ENCODE peak calls at places on chromosome 22, in nine cellular contexts. One of them, this sample, is unnamed.

GRCh38 chr22:45889093-45889538 is 87.8 kb downstream of the WNT7B start:
- DNase-seq in naive thymus-derived CD4-positive, alpha-beta T cell: no peak
- DNase-seq in CD4-positive, CD25-positive, alpha-beta regulatory T cell: no peak
- DNase-seq in dorsolateral prefrontal cortex: no peak
- DNase-seq in colonic mucosa: no peak
- DNase-seq in brain microvascular endothelial cell: no peak
- DNase-seq in lower lobe of right lung: no peak
- DNase-seq in CD8-positive, alpha-beta memory T cell: no peak
- DNase-seq in upper lobe of right lung: peak
- DNase-seq in this sample: no peak

GRCh38 chr22:35380013-35380412 is 883 bp upstream of the HMOX1 start:
- DNase-seq in upper lobe of right lung: no peak
- DNase-seq in brain microvascular endothelial cell: no peak
- DNase-seq in CD4-positive, CD25-positive, alpha-beta regulatory T cell: no peak
- DNase-seq in dorsolateral prefrontal cortex: no peak
- DNase-seq in CD8-positive, alpha-beta memory T cell: no peak
- DNase-seq in lower lobe of right lung: no peak
- DNase-seq in colonic mucosa: peak
- DNase-seq in naive thymus-derived CD4-positive, alpha-beta T cell: no peak
- DNase-seq in this sample: peak

GRCh38 chr22:49136816-49137180 is 690.9 kb downstream of the BRD1 start:
- DNase-seq in dorsolateral prefrontal cortex: no peak
- DNase-seq in CD4-positive, CD25-positive, alpha-beta regulatory T cell: no peak
- DNase-seq in upper lobe of right lung: no peak
- DNase-seq in naive thymus-derived CD4-positive, alpha-beta T cell: no peak
- DNase-seq in lower lobe of right lung: no peak
- DNase-seq in brain microvascular endothelial cell: no peak
- DNase-seq in colonic mucosa: no peak
- DNase-seq in CD8-positive, alpha-beta memory T cell: no peak
- DNase-seq in this sample: no peak

GRCh38 chr22:20940178-20940790 is 23.1 kb downstream of the CRKL start:
- DNase-seq in naive thymus-derived CD4-positive, alpha-beta T cell: no peak
- DNase-seq in upper lobe of right lung: no peak
- DNase-seq in CD4-positive, CD25-positive, alpha-beta regulatory T cell: no peak
- DNase-seq in brain microvascular endothelial cell: no peak
- DNase-seq in lower lobe of right lung: no peak
- DNase-seq in colonic mucosa: no peak
- DNase-seq in dorsolateral prefrontal cortex: no peak
- DNase-seq in CD8-positive, alpha-beta memory T cell: no peak
- DNase-seq in this sample: peak

GRCh38 chr22:31800065-31800464 is 46.2 kb downstream of the DEPDC5 start:
- DNase-seq in lower lobe of right lung: no peak
- DNase-seq in naive thymus-derived CD4-positive, alpha-beta T cell: no peak
- DNase-seq in CD4-positive, CD25-positive, alpha-beta regulatory T cell: no peak
- DNase-seq in colonic mucosa: no peak
- DNase-seq in brain microvascular endothelial cell: no peak
- DNase-seq in CD8-positive, alpha-beta memory T cell: no peak
- DNase-seq in upper lobe of right lung: no peak
- DNase-seq in dorsolateral prefrontal cortex: no peak
- DNase-seq in this sample: no peak

GRCh38 chr22:44676441-44677298 is 25.3 kb upstream of the PRR5 start:
- DNase-seq in dorsolateral prefrontal cortex: no peak
- DNase-seq in CD4-positive, CD25-positive, alpha-beta regulatory T cell: no peak
- DNase-seq in lower lobe of right lung: no peak
- DNase-seq in naive thymus-derived CD4-positive, alpha-beta T cell: no peak
- DNase-seq in upper lobe of right lung: no peak
- DNase-seq in brain microvascular endothelial cell: no peak
- DNase-seq in CD8-positive, alpha-beta memory T cell: no peak
- DNase-seq in colonic mucosa: peak
- DNase-seq in this sample: peak

GRCh38 chr22:25494774-25495173 is 69.7 kb upstream of the GRK3 start:
- DNase-seq in upper lobe of right lung: no peak
- DNase-seq in colonic mucosa: no peak
- DNase-seq in naive thymus-derived CD4-positive, alpha-beta T cell: no peak
- DNase-seq in lower lobe of right lung: no peak
- DNase-seq in dorsolateral prefrontal cortex: no peak
- DNase-seq in CD4-positive, CD25-positive, alpha-beta regulatory T cell: no peak
- DNase-seq in CD8-positive, alpha-beta memory T cell: no peak
- DNase-seq in brain microvascular endothelial cell: no peak
- DNase-seq in this sample: no peak

GRCh38 chr22:38823076-38823475 is 20.8 kb downstream of the NPTXR start:
- DNase-seq in CD8-positive, alpha-beta memory T cell: no peak
- DNase-seq in colonic mucosa: no peak
- DNase-seq in upper lobe of right lung: no peak
- DNase-seq in lower lobe of right lung: no peak
- DNase-seq in brain microvascular endothelial cell: no peak
- DNase-seq in naive thymus-derived CD4-positive, alpha-beta T cell: no peak
- DNase-seq in dorsolateral prefrontal cortex: no peak
- DNase-seq in CD4-positive, CD25-positive, alpha-beta regulatory T cell: no peak
- DNase-seq in this sample: no peak

GRCh38 chr22:29690481-29690880 is 29.3 kb upstream of the CABP7 start:
- DNase-seq in upper lobe of right lung: no peak
- DNase-seq in colonic mucosa: no peak
- DNase-seq in lower lobe of right lung: no peak
- DNase-seq in CD4-positive, CD25-positive, alpha-beta regulatory T cell: no peak
- DNase-seq in naive thymus-derived CD4-positive, alpha-beta T cell: no peak
- DNase-seq in brain microvascular endothelial cell: no peak
- DNase-seq in dorsolateral prefrontal cortex: no peak
- DNase-seq in CD8-positive, alpha-beta memory T cell: no peak
- DNase-seq in this sample: peak

GRCh38 chr22:24482586-24482985 is 12.5 kb upstream of the UPB1 start:
- DNase-seq in dorsolateral prefrontal cortex: no peak
- DNase-seq in CD8-positive, alpha-beta memory T cell: no peak
- DNase-seq in naive thymus-derived CD4-positive, alpha-beta T cell: no peak
- DNase-seq in lower lobe of right lung: no peak
- DNase-seq in brain microvascular endothelial cell: no peak
- DNase-seq in upper lobe of right lung: no peak
- DNase-seq in colonic mucosa: no peak
- DNase-seq in CD4-positive, CD25-positive, alpha-beta regulatory T cell: no peak
- DNase-seq in this sample: peak

GRCh38 chr22:46537221-46537945 is at the start of gene CELSR1:
- DNase-seq in dorsolateral prefrontal cortex: no peak
- DNase-seq in colonic mucosa: peak
- DNase-seq in CD8-positive, alpha-beta memory T cell: no peak
- DNase-seq in naive thymus-derived CD4-positive, alpha-beta T cell: no peak
- DNase-seq in CD4-positive, CD25-positive, alpha-beta regulatory T cell: no peak
- DNase-seq in lower lobe of right lung: peak
- DNase-seq in brain microvascular endothelial cell: no peak
- DNase-seq in upper lobe of right lung: peak
- DNase-seq in this sample: peak

GRCh38 chr22:31447337-31447736 is 42.3 kb downstream of the EIF4ENIF1 start:
- DNase-seq in naive thymus-derived CD4-positive, alpha-beta T cell: no peak
- DNase-seq in upper lobe of right lung: no peak
- DNase-seq in colonic mucosa: no peak
- DNase-seq in dorsolateral prefrontal cortex: no peak
- DNase-seq in CD8-positive, alpha-beta memory T cell: no peak
- DNase-seq in brain microvascular endothelial cell: no peak
- DNase-seq in lower lobe of right lung: no peak
- DNase-seq in CD4-positive, CD25-positive, alpha-beta regulatory T cell: no peak
- DNase-seq in this sample: peak

GRCh38 chr22:35177811-35178210 is 79.5 kb upstream of the HMGXB4 start:
- DNase-seq in colonic mucosa: no peak
- DNase-seq in CD4-positive, CD25-positive, alpha-beta regulatory T cell: no peak
- DNase-seq in CD8-positive, alpha-beta memory T cell: no peak
- DNase-seq in brain microvascular endothelial cell: no peak
- DNase-seq in dorsolateral prefrontal cortex: peak
- DNase-seq in naive thymus-derived CD4-positive, alpha-beta T cell: no peak
- DNase-seq in upper lobe of right lung: no peak
- DNase-seq in lower lobe of right lung: no peak
- DNase-seq in this sample: no peak

GRCh38 chr22:35446365-35446764 is 46.4 kb downstream of the MCM5 start:
- DNase-seq in CD8-positive, alpha-beta memory T cell: no peak
- DNase-seq in CD4-positive, CD25-positive, alpha-beta regulatory T cell: no peak
- DNase-seq in upper lobe of right lung: no peak
- DNase-seq in dorsolateral prefrontal cortex: no peak
- DNase-seq in naive thymus-derived CD4-positive, alpha-beta T cell: no peak
- DNase-seq in brain microvascular endothelial cell: peak
- DNase-seq in lower lobe of right lung: no peak
- DNase-seq in colonic mucosa: no peak
- DNase-seq in this sample: peak

GRCh38 chr22:49119551-49119952 is 708.1 kb downstream of the BRD1 start:
- DNase-seq in lower lobe of right lung: no peak
- DNase-seq in CD4-positive, CD25-positive, alpha-beta regulatory T cell: no peak
- DNase-seq in dorsolateral prefrontal cortex: no peak
- DNase-seq in colonic mucosa: no peak
- DNase-seq in upper lobe of right lung: no peak
- DNase-seq in brain microvascular endothelial cell: no peak
- DNase-seq in naive thymus-derived CD4-positive, alpha-beta T cell: no peak
- DNase-seq in CD8-positive, alpha-beta memory T cell: no peak
- DNase-seq in this sample: no peak

GRCh38 chr22:42693055-42693762 is 27.5 kb downstream of the A4GALT start:
- DNase-seq in CD4-positive, CD25-positive, alpha-beta regulatory T cell: no peak
- DNase-seq in CD8-positive, alpha-beta memory T cell: no peak
- DNase-seq in brain microvascular endothelial cell: no peak
- DNase-seq in naive thymus-derived CD4-positive, alpha-beta T cell: no peak
- DNase-seq in upper lobe of right lung: no peak
- DNase-seq in lower lobe of right lung: no peak
- DNase-seq in dorsolateral prefrontal cortex: no peak
- DNase-seq in colonic mucosa: no peak
- DNase-seq in this sample: no peak
- H3K4me3 ChIP-seq in CD4-positive, CD25-positive, alpha-beta regulatory T cell: no peak
- H3K4me3 ChIP-seq in CD8-positive, alpha-beta memory T cell: no peak
- H3K4me3 ChIP-seq in brain microvascular endothelial cell: no peak
- H3K4me3 ChIP-seq in naive thymus-derived CD4-positive, alpha-beta T cell: no peak
- H3K4me3 ChIP-seq in upper lobe of right lung: no peak
- H3K4me3 ChIP-seq in lower lobe of right lung: no peak
- H3K4me3 ChIP-seq in dorsolateral prefrontal cortex: no peak
- H3K4me3 ChIP-seq in colonic mucosa: no peak
- H3K4me3 ChIP-seq in this sample: no peak

DNA sequence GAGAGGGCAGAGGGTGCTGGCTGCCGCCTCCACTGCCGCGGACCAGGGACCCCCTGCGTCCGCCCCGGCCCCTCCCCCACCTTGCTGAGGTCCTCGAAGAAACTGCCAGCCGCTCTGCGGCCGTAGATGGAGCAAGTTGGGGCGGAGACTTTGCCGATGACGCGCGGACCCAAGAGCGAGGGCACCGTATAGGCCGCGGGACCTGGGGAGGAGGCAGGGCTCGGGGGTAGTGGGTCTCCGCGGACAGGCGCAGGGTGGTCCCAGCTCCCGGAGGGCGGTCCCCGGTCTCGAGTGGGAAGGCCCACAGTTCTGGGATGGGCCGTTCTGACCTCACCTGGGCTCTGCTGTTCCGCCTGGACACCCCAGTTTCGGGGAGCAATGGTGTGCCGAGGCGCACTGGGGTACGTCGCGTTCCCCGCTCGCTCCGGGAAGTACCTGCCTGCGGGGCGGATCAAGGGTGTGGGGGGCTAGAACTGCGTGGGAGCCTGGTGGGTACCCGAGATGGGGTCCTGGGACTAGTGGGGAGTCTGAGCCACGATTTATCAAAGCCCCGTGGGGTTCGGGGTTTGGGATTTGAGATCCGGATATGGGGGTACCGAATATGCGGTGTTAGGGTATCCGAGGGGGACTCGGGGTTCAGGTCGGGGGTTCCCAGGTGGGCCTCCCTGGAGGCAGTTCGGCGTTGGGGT is 1.2 kb upstream of the TYMP start:
- DNase-seq in CD4-positive, CD25-positive, alpha-beta regulatory T cell: peak
- DNase-seq in colonic mucosa: peak
- DNase-seq in upper lobe of right lung: peak
- DNase-seq in CD8-positive, alpha-beta memory T cell: peak
- DNase-seq in lower lobe of right lung: peak
- DNase-seq in naive thymus-derived CD4-positive, alpha-beta T cell: peak
- DNase-seq in brain microvascular endothelial cell: peak
- DNase-seq in dorsolateral prefrontal cortex: peak
- DNase-seq in this sample: peak
- H3K4me3 ChIP-seq in CD4-positive, CD25-positive, alpha-beta regulatory T cell: peak
- H3K4me3 ChIP-seq in colonic mucosa: peak
- H3K4me3 ChIP-seq in upper lobe of right lung: peak
- H3K4me3 ChIP-seq in CD8-positive, alpha-beta memory T cell: peak
- H3K4me3 ChIP-seq in lower lobe of right lung: peak
- H3K4me3 ChIP-seq in naive thymus-derived CD4-positive, alpha-beta T cell: peak
- H3K4me3 ChIP-seq in brain microvascular endothelial cell: peak
- H3K4me3 ChIP-seq in dorsolateral prefrontal cortex: peak
- H3K4me3 ChIP-seq in this sample: peak

DNA sequence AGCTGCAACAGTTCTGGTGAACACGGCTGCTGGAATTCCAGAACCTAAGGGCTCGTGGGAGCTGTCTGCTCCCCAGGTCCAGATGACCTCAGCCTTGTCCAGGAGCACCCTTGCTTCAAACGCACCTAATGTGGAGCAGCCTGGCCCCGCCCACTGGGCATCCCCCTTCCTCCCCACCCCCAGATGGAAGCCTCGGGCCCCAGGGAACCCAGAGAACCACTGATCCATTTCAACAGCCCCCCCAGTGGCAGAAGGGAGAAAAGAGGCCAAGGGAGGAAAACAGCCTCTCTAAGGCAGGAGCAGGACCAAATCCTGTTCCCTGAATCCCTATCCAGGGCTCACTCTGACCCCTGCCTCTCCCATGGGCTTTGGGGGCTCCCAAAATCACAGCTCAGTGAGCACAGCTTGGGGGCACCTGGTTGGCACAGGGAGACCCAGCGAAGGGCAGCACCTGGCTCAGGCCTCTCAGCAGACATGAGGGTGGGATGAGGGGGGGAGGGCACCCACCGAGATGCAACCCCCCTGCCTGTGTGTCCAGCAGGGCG is 1.2 kb downstream of the CYTH4 start:
- DNase-seq in CD8-positive, alpha-beta memory T cell: no peak
- DNase-seq in CD4-positive, CD25-positive, alpha-beta regulatory T cell: peak
- DNase-seq in dorsolateral prefrontal cortex: no peak
- DNase-seq in lower lobe of right lung: no peak
- DNase-seq in brain microvascular endothelial cell: no peak
- DNase-seq in colonic mucosa: peak
- DNase-seq in upper lobe of right lung: no peak
- DNase-seq in naive thymus-derived CD4-positive, alpha-beta T cell: peak
- DNase-seq in this sample: no peak
- H3K4me3 ChIP-seq in CD8-positive, alpha-beta memory T cell: peak
- H3K4me3 ChIP-seq in CD4-positive, CD25-positive, alpha-beta regulatory T cell: peak
- H3K4me3 ChIP-seq in dorsolateral prefrontal cortex: peak
- H3K4me3 ChIP-seq in lower lobe of right lung: peak
- H3K4me3 ChIP-seq in brain microvascular endothelial cell: no peak
- H3K4me3 ChIP-seq in colonic mucosa: peak
- H3K4me3 ChIP-seq in upper lobe of right lung: peak
- H3K4me3 ChIP-seq in naive thymus-derived CD4-positive, alpha-beta T cell: peak
- H3K4me3 ChIP-seq in this sample: no peak

DNA sequence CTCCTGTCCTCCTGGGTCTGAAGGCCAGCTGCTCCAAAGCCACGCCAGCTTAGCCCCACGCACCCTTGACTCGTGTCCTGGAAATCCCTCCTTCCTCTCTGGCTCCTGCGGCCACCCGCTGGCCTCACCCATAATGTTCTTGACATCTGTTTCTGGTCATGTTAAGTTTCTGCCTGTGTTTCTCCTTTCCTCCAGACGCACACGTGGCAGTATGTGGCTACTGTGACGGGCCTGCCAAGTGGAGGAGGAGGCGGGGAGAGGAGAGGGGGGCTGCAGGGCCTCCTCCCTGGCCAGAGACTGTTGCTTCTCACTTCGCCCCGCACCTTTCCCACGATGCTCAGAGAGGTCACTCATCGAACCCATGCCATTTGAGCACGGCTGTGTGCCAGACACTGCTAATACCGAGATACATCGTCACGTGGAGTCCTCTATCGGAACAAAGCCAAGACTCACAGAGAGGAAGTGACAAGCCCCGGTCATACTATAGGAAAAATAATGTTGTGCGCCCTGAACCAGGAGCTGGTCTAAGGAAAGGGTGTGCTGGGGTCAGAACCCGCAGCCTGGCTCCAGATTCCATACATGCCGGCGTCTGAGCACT is 11.5 kb downstream of the C1QTNF6 start:
- DNase-seq in dorsolateral prefrontal cortex: no peak
- DNase-seq in naive thymus-derived CD4-positive, alpha-beta T cell: no peak
- DNase-seq in brain microvascular endothelial cell: peak
- DNase-seq in CD4-positive, CD25-positive, alpha-beta regulatory T cell: no peak
- DNase-seq in CD8-positive, alpha-beta memory T cell: no peak
- DNase-seq in upper lobe of right lung: peak
- DNase-seq in lower lobe of right lung: peak
- DNase-seq in colonic mucosa: no peak
- DNase-seq in this sample: peak
- H3K4me3 ChIP-seq in dorsolateral prefrontal cortex: no peak
- H3K4me3 ChIP-seq in naive thymus-derived CD4-positive, alpha-beta T cell: no peak
- H3K4me3 ChIP-seq in brain microvascular endothelial cell: peak
- H3K4me3 ChIP-seq in CD4-positive, CD25-positive, alpha-beta regulatory T cell: no peak
- H3K4me3 ChIP-seq in CD8-positive, alpha-beta memory T cell: no peak
- H3K4me3 ChIP-seq in upper lobe of right lung: peak
- H3K4me3 ChIP-seq in lower lobe of right lung: peak
- H3K4me3 ChIP-seq in colonic mucosa: no peak
- H3K4me3 ChIP-seq in this sample: peak